ENCODE peak calls at places on chromosomes 5 and 9, in seven cellular contexts. U is SK-N-SH, Q is suprapubic skin, G is transverse colon, I is A549, O is stomach, N is H1. M is an unnamed sample.

GRCh38 chr9:70013598-70014196 is 30.0 kb upstream of the MAMDC2 start:
- DNase-seq in O (no peak), N (no peak), Q (no peak), U (peak; percentile 52), I (no peak), G (no peak), M (no peak)

GRCh38 chr5:109656829-109657228 is 32.9 kb upstream of the MAN2A1 start:
- DNase-seq in O (no peak), I (no peak), U (no peak), Q (no peak), N (no peak), G (peak; percentile 32), M (no peak)

GRCh38 chr5:160556886-160557285 is 135.2 kb downstream of the PTTG1 start:
- DNase-seq in G (no peak), I (no peak), O (no peak), Q (no peak), U (no peak), N (no peak), M (no peak)

GRCh38 chr9:27033815-27034403 is 28.4 kb upstream of the LRRC19 start:
- DNase-seq in U (peak; percentile 51), G (peak; percentile 66), O (peak; percentile 59), Q (no peak), I (peak; percentile 59), N (peak; percentile 79), M (no peak)

GRCh38 chr5:36360311-36360710 is 58.6 kb upstream of the RANBP3L start:
- DNase-seq in O (no peak), I (no peak), N (no peak), U (no peak), G (no peak), Q (no peak), M (no peak)

GRCh38 chr5:149060325-149060724 is 2.5 kb downstream of the SH3TC2 start:
- DNase-seq in O (peak; percentile 29), G (peak; percentile 45), U (peak; percentile 75), N (no peak), Q (no peak), I (no peak), M (no peak)

GRCh38 chr5:56481147-56481997 is 248.2 kb upstream of the ANKRD55 start:
- DNase-seq in N (peak; percentile 60), G (peak; percentile 51), I (peak; percentile 50), U (peak; percentile 70), O (peak; percentile 46), Q (no peak), M (peak; percentile 78)

GRCh38 chr9:6910032-6910431 is 152.3 kb downstream of the KDM4C start:
- DNase-seq in U (peak; percentile 22), N (no peak), G (no peak), O (no peak), I (peak; percentile 15), Q (no peak), M (no peak)

GRCh38 chr5:65555266-65555665 is 7.7 kb downstream of the CENPK start:
- DNase-seq in I (no peak), N (no peak), U (no peak), G (no peak), Q (no peak), O (no peak), M (no peak)

GRCh38 chr5:4781312-4781711 is 358.8 kb upstream of the ADAMTS16 start:
- DNase-seq in N (no peak), U (no peak), G (no peak), Q (no peak), I (no peak), O (no peak), M (no peak)

GRCh38 chr5:58842851-58843250 is 260.0 kb downstream of the RAB3C start:
- DNase-seq in N (no peak), U (no peak), I (no peak), G (no peak), O (no peak), Q (no peak), M (no peak)

GRCh38 chr5:157284458-157285212 is 18.7 kb downstream of the CYFIP2 start:
- DNase-seq in N (no peak), Q (no peak), O (no peak), U (no peak), G (no peak), I (no peak), M (no peak)

GRCh38 chr5:29157975-29158374 is 2035.5 kb upstream of the CDH6 start:
- DNase-seq in Q (no peak), N (no peak), I (no peak), O (no peak), G (no peak), U (no peak), M (no peak)

GRCh38 chr5:134430001-134430569 is 18.4 kb upstream of the CDKN2AIPNL start:
- DNase-seq in G (no peak), U (no peak), O (no peak), Q (no peak), N (no peak), I (no peak), M (no peak)

GRCh38 chr5:172549708-172550095 is 91.4 kb upstream of the NEURL1B start:
- DNase-seq in G (no peak), U (no peak), I (no peak), Q (no peak), O (no peak), N (no peak), M (no peak)

GRCh38 chr5:134115806-134116175 is 1.3 kb downstream of the TCF7 start:
- DNase-seq in U (peak; percentile 62), G (no peak), I (no peak), O (peak; percentile 34), Q (no peak), N (no peak), M (no peak)

GRCh38 chr9:137465000-137465769 is 6.1 kb upstream of the NSMF start:
- DNase-seq in N (no peak), U (no peak), G (no peak), O (no peak), Q (no peak), I (no peak), M (no peak)

GRCh38 chr5:122291000-122291592 is 20.9 kb upstream of the SNCAIP start:
- DNase-seq in N (no peak), I (no peak), O (no peak), Q (no peak), U (no peak), G (no peak), M (no peak)

DNA sequence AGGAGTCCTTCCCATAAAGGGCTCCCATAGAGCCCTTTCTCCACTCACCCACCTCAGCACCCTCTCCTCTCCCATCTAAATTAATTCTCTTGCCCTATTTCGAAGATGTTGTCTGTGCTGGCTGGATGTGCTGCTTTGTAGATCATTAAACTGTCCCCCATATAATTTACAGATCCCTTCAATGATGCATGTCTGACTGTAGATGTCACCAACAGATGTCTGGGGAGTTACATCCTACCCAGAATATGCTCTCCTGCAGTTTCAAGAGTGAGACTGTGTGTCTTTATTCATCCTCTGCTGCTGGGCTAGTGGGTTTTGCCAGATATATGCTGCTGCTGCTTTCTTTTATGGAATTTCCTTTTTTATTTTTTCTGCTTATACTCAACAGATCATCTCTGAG is 351.2 kb downstream of the MLLT3 start:
- DNase-seq in O (no peak), U (peak; percentile 39), G (no peak), N (no peak), Q (no peak), I (no peak), M (no peak)
- TF ChIP-seq EP300 in O (no peak), U (no peak), G (no peak), N (no peak), Q (no peak), I (no peak), M (no peak)

GRCh38 chr9:75269202-75269601 is 180.9 kb downstream of the OSTF1 start:
- DNase-seq in O (no peak), N (no peak), I (no peak), G (no peak), U (no peak), Q (no peak), M (no peak)

DNA sequence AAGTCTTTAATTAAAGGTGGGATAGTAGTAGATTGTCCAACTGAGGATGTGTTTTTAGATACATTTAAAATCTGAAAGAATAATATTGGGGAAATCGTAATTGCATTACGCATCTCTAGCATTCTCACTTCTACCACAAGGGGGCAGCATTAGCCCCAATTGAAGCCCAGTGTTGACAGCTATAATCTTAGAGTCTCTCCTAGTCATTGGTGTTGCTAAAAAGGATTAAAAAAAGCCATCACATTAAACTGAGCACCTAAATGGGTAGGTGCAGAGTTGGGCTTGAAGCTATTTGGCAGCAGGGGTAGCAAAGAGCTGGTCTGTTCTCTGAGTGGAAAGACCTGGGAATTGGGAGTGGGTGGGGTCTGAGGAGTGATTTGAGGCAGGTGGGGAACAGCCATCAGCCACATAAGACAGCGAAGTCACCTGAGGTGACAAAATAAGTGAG is 177.2 kb downstream of the OSTF1 start:
- DNase-seq in N (peak; percentile 70), I (peak; percentile 20), G (peak; percentile 54), Q (no peak), O (peak; percentile 38), U (peak; percentile 28), M (peak; percentile 22)
- TF ChIP-seq CTCF in N (peak; percentile 69), I (peak; percentile 76), G (peak; percentile 88), Q (peak; percentile 58), O (no peak), U (peak; percentile 87), M (peak; percentile 82)

GRCh38 chr5:158423623-158424200 is 564.8 kb upstream of the CLINT1 start:
- DNase-seq in U (no peak), I (no peak), G (no peak), N (no peak), Q (no peak), O (no peak), M (no peak)
- TF ChIP-seq EP300 in U (no peak), I (no peak), G (no peak), N (no peak), Q (no peak), O (no peak), M (no peak)

GRCh38 chr5:86447362-86447761 is 170.4 kb upstream of the COX7C start:
- DNase-seq in G (no peak), O (no peak), Q (no peak), I (no peak), U (no peak), N (no peak), M (no peak)
- TF ChIP-seq CTCF in G (no peak), O (no peak), Q (no peak), I (no peak), U (no peak), N (no peak), M (no peak)

GRCh38 chr5:16585028-16585667 is 31.6 kb downstream of the RETREG1 start:
- DNase-seq in O (no peak), U (no peak), N (no peak), I (peak; percentile 18), Q (no peak), G (no peak), M (no peak)
- TF ChIP-seq EP300 in O (no peak), U (no peak), N (no peak), I (no peak), Q (no peak), G (no peak), M (no peak)

M was measured in ovary.